ENCODE peak calls at places on chromosomes 7 and 10, in six cellular contexts. J is esophagus muscularis mucosa, Z is right atrium auricular region, H is HCT116, V is lower lobe of right lung, R is spleen. K is an unnamed sample.
A peak's percentile ranks its signal among the peaks of the same experiment; 100 is the strongest.

GRCh38 chr7:157497744-157498541 is 161.1 kb downstream of the DNAJB6 start:
- DNase-seq in H (no peak), J (no peak), Z (peak; percentile 32), V (no peak), R (peak; percentile 36), K (no peak)

GRCh38 chr10:32954080-32954479 is 4.0 kb downstream of the ITGB1 start:
- DNase-seq in Z (no peak), H (no peak), J (no peak), V (no peak), R (no peak), K (no peak)

GRCh38 chr7:76327610-76328009 is 25.1 kb downstream of the HSPB1 start:
- DNase-seq in V (no peak), Z (no peak), J (no peak), R (no peak), H (no peak), K (no peak)

GRCh38 chr10:58457761-58458616 is 54.7 kb upstream of the BICC1 start:
- DNase-seq in V (no peak), R (no peak), H (no peak), J (no peak), Z (peak; percentile 68), K (peak; percentile 67)

GRCh38 chr7:141114141-141114664 is 40.3 kb downstream of the TMEM178B start:
- DNase-seq in V (no peak), R (no peak), H (no peak), J (no peak), Z (no peak), K (no peak)

GRCh38 chr7:52475192-52475591 is 560.2 kb upstream of the POM121L12 start:
- DNase-seq in Z (no peak), H (no peak), V (no peak), J (no peak), R (no peak), K (no peak)

GRCh38 chr7:131365876-131366275 is 38.2 kb downstream of the MKLN1 start:
- DNase-seq in H (no peak), J (no peak), V (no peak), R (no peak), Z (no peak), K (no peak)

GRCh38 chr7:117230276-117231046 is 92.4 kb downstream of the WNT2 start:
- DNase-seq in R (no peak), J (no peak), Z (no peak), H (no peak), V (no peak), K (no peak)

GRCh38 chr7:80127412-80128150 is 7.0 kb upstream of the GNAI1 start:
- DNase-seq in R (no peak), Z (no peak), H (no peak), J (no peak), V (no peak), K (no peak)

GRCh38 chr10:11603741-11604140 is 7.7 kb downstream of the USP6NL start:
- DNase-seq in R (no peak), V (no peak), J (no peak), Z (no peak), H (no peak), K (no peak)

GRCh38 chr10:10796774-10797415 is 220.8 kb upstream of the CELF2 start:
- DNase-seq in J (no peak), R (no peak), H (no peak), V (no peak), Z (no peak), K (no peak)

GRCh38 chr10:133089461-133089800 is 1.7 kb downstream of the ADGRA1 start:
- DNase-seq in R (no peak), V (no peak), Z (no peak), H (no peak), J (no peak), K (no peak)

GRCh38 chr10:126204320-126204719 is 184.0 kb downstream of the ADAM12 start:
- DNase-seq in H (no peak), Z (no peak), J (no peak), R (no peak), V (no peak), K (no peak)

GRCh38 chr10:122054046-122055025 is 65.4 kb downstream of the TACC2 start:
- DNase-seq in Z (no peak), H (peak; percentile 57), R (peak; percentile 15), J (no peak), V (peak; percentile 65), K (peak; percentile 70)

GRCh38 chr7:103951311-103951710 is 38.1 kb downstream of the RELN start:
- DNase-seq in H (no peak), R (no peak), J (no peak), Z (no peak), V (no peak), K (no peak)

GRCh38 chr10:131747791-131748190 is 153.0 kb upstream of the PPP2R2D start:
- DNase-seq in R (no peak), J (no peak), H (no peak), V (no peak), Z (no peak), K (no peak)

GRCh38 chr10:98308602-98309365 is 40.8 kb upstream of the LOXL4 start:
- DNase-seq in J (no peak), Z (no peak), R (no peak), H (no peak), V (no peak), K (no peak)

GRCh38 chr7:114472896-114473512 is 58.4 kb downstream of the FOXP2 start:
- DNase-seq in H (no peak), Z (no peak), V (no peak), J (no peak), R (no peak), K (no peak)

DNA sequence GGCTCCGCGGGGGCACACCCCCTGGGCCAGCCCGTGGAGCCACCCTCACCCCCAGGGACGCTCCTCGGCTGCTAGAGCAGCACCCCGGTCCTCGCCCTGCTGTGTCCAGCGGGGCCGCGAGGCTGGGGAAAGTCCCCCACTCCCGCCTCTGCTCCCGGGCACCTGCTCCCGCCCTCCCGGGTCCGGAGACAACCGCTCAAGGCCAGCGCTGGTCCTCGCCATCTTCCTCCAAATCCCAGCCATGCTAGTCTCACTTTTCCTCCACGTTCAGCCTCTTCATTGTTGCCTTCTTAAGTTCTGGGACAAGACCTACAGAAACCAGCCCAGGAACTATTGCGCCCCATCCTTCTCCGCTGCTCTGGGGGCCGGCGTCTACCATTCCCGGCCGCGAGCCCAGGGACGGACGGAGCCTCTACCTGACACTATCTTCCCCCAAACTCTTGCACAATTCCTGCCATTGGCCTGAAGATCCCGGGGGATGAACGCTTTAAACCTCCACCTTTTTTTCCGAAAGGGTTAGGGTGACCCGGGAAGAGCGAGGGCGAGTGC is 4.8 kb upstream of the KCP start:
- DNase-seq in J (no peak), Z (no peak), R (peak; percentile 72), V (no peak), H (no peak), K (no peak)
- H3K27me3 ChIP-seq in J (peaks cover 29% of the 10 kb centered on the region), Z (peaks cover 19% of the 10 kb centered on the region), R (peaks cover 37% of the 10 kb centered on the region), V (peaks cover 60% of the 10 kb centered on the region), H (peaks cover 6% of the 10 kb centered on the region), K (no peaks in the 10 kb centered on the region)

DNA sequence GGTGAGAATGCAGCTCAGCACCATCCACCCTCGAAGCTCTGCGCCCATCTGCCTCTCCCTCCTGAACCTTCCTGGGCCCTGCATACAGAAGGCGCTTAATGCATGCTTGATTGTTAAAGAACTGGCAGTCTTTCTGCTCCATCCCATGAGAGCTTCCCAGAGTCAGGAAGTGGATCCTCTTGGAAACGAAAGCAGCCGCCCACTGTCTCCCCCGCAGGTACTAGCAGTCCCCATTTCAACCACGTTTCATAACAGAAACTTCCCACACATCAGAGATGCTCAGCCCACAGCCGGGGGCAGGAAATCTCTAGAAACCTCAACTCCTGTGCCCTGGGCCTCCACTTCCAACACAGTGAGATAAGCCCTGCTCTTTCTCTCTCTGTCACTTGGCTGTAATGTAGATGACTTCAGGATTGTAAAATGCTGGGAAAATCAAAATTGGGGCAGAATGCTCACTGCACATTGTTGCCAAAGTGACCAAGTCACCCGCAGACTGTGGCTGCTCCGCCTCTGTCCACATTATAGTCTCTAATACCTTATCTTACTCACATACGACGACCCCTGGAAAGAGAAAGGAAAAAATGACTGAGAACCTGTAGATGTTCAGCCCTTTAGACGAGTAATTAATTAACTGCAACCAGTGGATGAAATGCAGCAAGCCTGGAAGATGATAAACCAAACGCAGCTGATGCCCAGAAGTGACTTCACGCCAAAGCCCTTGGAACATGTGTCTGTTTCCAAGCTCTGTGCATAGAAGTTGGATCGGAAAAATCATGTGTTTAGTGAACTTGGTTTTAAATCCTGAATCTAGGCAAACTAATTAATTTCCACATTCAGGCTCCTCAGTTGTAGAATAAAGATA is 28.5 kb downstream of the GSDME start:
- DNase-seq in H (no peak), R (no peak), Z (peak; percentile 60), J (peak; percentile 79), V (no peak), K (no peak)
- H3K27ac ChIP-seq in H (no peak overlapping the region), R (no peak overlapping the region), Z (peak overlapping the region; percentile 48), J (no peak overlapping the region), V (no peak overlapping the region), K (no peak overlapping the region)

GRCh38 chr10:56633876-56634452 is 272.9 kb upstream of the ZWINT start:
- DNase-seq in R (no peak), Z (no peak), H (no peak), V (no peak), J (no peak), K (no peak)
- H3K4me1 ChIP-seq in R (no peaks in the 10 kb centered on the region), Z (no peaks in the 10 kb centered on the region), H (no peaks in the 10 kb centered on the region), V (no peaks in the 10 kb centered on the region), J (no peaks in the 10 kb centered on the region), K (no peaks in the 10 kb centered on the region)

DNA sequence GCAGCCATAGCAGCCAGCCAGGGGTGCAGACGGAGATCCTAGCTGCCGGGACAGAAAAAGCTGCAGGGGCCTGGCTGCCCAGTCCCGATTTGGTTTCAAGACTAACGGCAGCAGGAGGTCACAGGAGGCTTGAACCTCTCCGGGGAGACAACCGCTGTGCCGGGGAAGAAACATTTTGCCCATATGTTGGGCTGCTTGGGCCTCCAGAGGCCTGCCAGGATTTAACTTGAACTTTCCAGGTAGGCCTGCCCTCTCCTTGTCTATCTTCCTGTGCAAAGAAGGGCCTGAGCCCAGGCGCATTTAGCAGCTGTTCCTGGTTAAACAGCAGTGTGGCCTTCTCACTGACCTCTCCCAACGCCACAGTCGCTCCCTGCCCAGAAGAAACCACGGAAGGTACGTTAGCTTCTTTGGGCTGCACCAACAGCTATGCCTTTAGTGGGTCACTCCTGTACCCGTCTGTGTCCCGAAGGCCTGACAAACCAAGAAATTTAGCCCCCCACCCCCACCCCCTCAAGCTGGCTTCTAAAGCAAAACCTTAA is 17.1 kb upstream of the PTF1A start:
- DNase-seq in J (no peak), Z (no peak), V (no peak), H (no peak), R (no peak), K (no peak)
- H3K27me3 ChIP-seq in J (peaks cover 40% of the 10 kb centered on the region), Z (peaks cover 16% of the 10 kb centered on the region), V (peaks cover 71% of the 10 kb centered on the region), H (peaks cover 24% of the 10 kb centered on the region), R (peaks cover 91% of the 10 kb centered on the region), K (peaks cover 3% of the 10 kb centered on the region)

DNA sequence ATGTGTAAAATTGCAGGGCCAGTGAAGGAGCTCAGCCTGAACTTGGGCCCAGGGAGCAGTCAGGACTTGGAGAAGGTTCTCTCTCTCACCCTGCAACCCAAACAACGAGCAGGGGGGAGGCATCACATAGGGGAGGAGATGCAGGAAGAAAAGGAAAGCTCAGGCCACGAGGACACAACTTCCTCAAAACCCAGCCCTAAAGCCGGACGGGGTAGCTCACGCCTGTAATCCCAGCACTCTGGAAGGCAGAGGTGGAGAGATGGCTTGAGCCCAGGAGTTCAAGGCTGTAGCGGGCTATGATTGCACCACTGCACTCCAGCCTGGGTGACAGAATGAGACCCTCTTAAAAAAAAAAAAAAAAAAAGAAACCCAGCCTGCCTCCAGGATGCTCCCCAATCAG is 629.1 kb downstream of the PARD3 start:
- DNase-seq in R (no peak), V (no peak), H (no peak), J (no peak), Z (no peak), K (no peak)
- H3K27ac ChIP-seq in R (no peak overlapping the region), V (no peak overlapping the region), H (no peak overlapping the region), J (no peak overlapping the region), Z (no peak overlapping the region), K (no peak overlapping the region)

K was measured in right cardiac atrium.